ENCODE peak calls at places on chromosomes 5 and 9, in four cellular contexts. M is putamen; T is H7; S is natural killer cell treated with Interleukin-12 subunit alpha and Interleukin-12 subunit beta and Interleukin-15 and Interleukin-18, amount 100 ng/mL, for 72 hours. J is an unnamed sample.
A peak's percentile ranks its signal among the peaks of the same experiment; 100 is the strongest.

GRCh38 chr5:147485046-147485445 is 24.8 kb downstream of the DPYSL3 start:
- DNase-seq in T (no peak), M (no peak), S (no peak), J (no peak)

GRCh38 chr5:10467281-10468198 is 25.9 kb downstream of the ROPN1L start:
- DNase-seq in M (no peak), S (no peak), T (peak; percentile 71), J (no peak)

GRCh38 chr5:14266686-14267085 is 123.5 kb downstream of the TRIO start:
- DNase-seq in S (no peak), T (no peak), M (no peak), J (no peak)

GRCh38 chr5:95667219-95667618 is 15.6 kb downstream of the SPATA9 start:
- DNase-seq in S (no peak), M (no peak), T (no peak), J (no peak)

GRCh38 chr5:5404376-5404775 is 18.1 kb upstream of the ICE1 start:
- DNase-seq in T (no peak), S (no peak), M (no peak), J (no peak)

GRCh38 chr9:35680331-35681105 is 6.8 kb downstream of the CA9 start:
- DNase-seq in T (peak; percentile 87), M (no peak), S (no peak), J (peak; percentile 66)

GRCh38 chr9:2622361-2623045 is 916 bp downstream of the VLDLR start:
- DNase-seq in S (no peak), T (peak; percentile 70), M (peak; percentile 56), J (peak; percentile 57)

GRCh38 chr9:129111762-129112151 is 542 bp downstream of the PTPA start:
- DNase-seq in S (no peak), M (no peak), T (peak; percentile 87), J (peak; percentile 62)

GRCh38 chr9:128310461-128310860 is 11.8 kb downstream of the TRUB2 start:
- DNase-seq in T (no peak), M (no peak), S (no peak), J (no peak)

GRCh38 chr9:17082343-17082742 is 52.5 kb upstream of the CNTLN start:
- DNase-seq in S (no peak), T (peak; percentile 66), M (no peak), J (no peak)

GRCh38 chr5:133489632-133490031 is 122.7 kb downstream of the FSTL4 start:
- DNase-seq in T (no peak), M (no peak), S (no peak), J (peak; percentile 11)

GRCh38 chr9:100306283-100306682 is 46.5 kb downstream of the TEX10 start:
- DNase-seq in M (no peak), S (no peak), T (no peak), J (no peak)

GRCh38 chr9:136846376-136847064 is 2.7 kb upstream of the PHPT1 start:
- DNase-seq in T (no peak), S (no peak), M (no peak), J (no peak)

GRCh38 chr5:98770158-98770910 is 3.1 kb upstream of the RGMB start:
- DNase-seq in T (peak; percentile 60), M (peak; percentile 63), S (no peak), J (peak; percentile 55)

GRCh38 chr9:4569101-4569500 is 78.8 kb downstream of the SLC1A1 start:
- DNase-seq in T (no peak), M (no peak), S (no peak), J (no peak)

GRCh38 chr5:150948539-150948938 is 43.8 kb upstream of the ZNF300 start:
- DNase-seq in S (no peak), T (no peak), M (no peak), J (no peak)

GRCh38 chr9:21591221-21592062 is 109.3 kb upstream of the IFNE start:
- DNase-seq in M (no peak), T (peak; percentile 26), S (peak; percentile 69), J (no peak)

GRCh38 chr5:36950586-36951457 is 74.3 kb downstream of the NIPBL start:
- DNase-seq in S (no peak), M (no peak), T (no peak), J (peak; percentile 29)

GRCh38 chr5:57955506-57955905 is 472.9 kb upstream of the ACTBL2 start:
- DNase-seq in S (no peak), T (no peak), M (no peak), J (no peak)

GRCh38 chr5:150485770-150486401 is 22.0 kb upstream of the NDST1 start:
- DNase-seq in T (peak; percentile 93), S (no peak), M (no peak), J (peak; percentile 83)

GRCh38 chr5:43855418-43855817 is 252.4 kb downstream of the NNT start:
- DNase-seq in S (no peak), M (no peak), T (no peak), J (no peak)

GRCh38 chr5:80240368-80240986 is 15.4 kb downstream of the SERINC5 start:
- DNase-seq in T (no peak), M (no peak), S (no peak), J (no peak)

GRCh38 chr5:177546262-177546741 is 8.1 kb downstream of the FAM193B start:
- DNase-seq in T (no peak), S (no peak), M (peak; percentile 71), J (no peak)

GRCh38 chr9:95343725-95344287 is 26.3 kb upstream of the FANCC start:
- DNase-seq in S (no peak), M (no peak), T (no peak), J (no peak)

J was measured in GM20000.